ENCODE peak calls at places on chromosomes 2 and 18, in seven cellular contexts. J, I, Y, N, G, V and F are unnamed samples.

GRCh38 chr18:60067426-60068210 is 167.8 kb downstream of the PMAIP1 start:
- DNase-seq in J (peak; percentile 69), I (peak; percentile 27), Y (no peak), N (peak; percentile 65), G (no peak), V (no peak), F (no peak)

GRCh38 chr2:149924549-149925213 is 337.1 kb upstream of the MMADHC start:
- DNase-seq in J (no peak), I (no peak), Y (peak; percentile 43), N (no peak), G (no peak), V (no peak), F (no peak)

GRCh38 chr18:22637787-22638186 is 220.1 kb upstream of the CTAGE1 start:
- DNase-seq in J (no peak), I (peak; percentile 50), Y (peak; percentile 89), N (no peak), G (no peak), V (no peak), F (peak; percentile 57)

GRCh38 chr18:70181015-70181414 is 24.5 kb downstream of the RTTN start:
- DNase-seq in J (no peak), I (peak; percentile 72), Y (peak; percentile 80), N (peak; percentile 92), G (no peak), V (no peak), F (peak; percentile 92)

GRCh38 chr2:70898363-70899240 is 37.1 kb upstream of the ATP6V1B1 start:
- DNase-seq in J (no peak), I (no peak), Y (no peak), N (no peak), G (peak; percentile 67), V (peak; percentile 60), F (no peak)

GRCh38 chr2:69642709-69643601 is 584 bp downstream of the AAK1 start:
- DNase-seq in J (peak; percentile 50), I (peak; percentile 89), Y (peak; percentile 85), N (peak; percentile 82), G (peak; percentile 53), V (peak; percentile 66), F (peak; percentile 52)

GRCh38 chr18:11751305-11752115 is 62.4 kb downstream of the GNAL start:
- DNase-seq in J (no peak), I (no peak), Y (no peak), N (peak; percentile 74), G (peak; percentile 72), V (peak; percentile 78), F (no peak)

GRCh38 chr2:45119855-45120254 is 110.6 kb upstream of the SIX2 start:
- DNase-seq in J (no peak), I (peak; percentile 58), Y (peak; percentile 85), N (peak; percentile 50), G (no peak), V (no peak), F (peak; percentile 8)

GRCh38 chr2:198165289-198165688 is 360.9 kb downstream of the PLCL1 start:
- DNase-seq in J (no peak), I (no peak), Y (no peak), N (no peak), G (no peak), V (no peak), F (no peak)

GRCh38 chr2:200430017-200430416 is 79.9 kb downstream of the KCTD18 start:
- DNase-seq in J (no peak), I (no peak), Y (no peak), N (no peak), G (no peak), V (no peak), F (no peak)

GRCh38 chr2:109450574-109451265 is 163.0 kb downstream of the SEPTIN10 start:
- DNase-seq in J (no peak), I (no peak), Y (no peak), N (no peak), G (no peak), V (no peak), F (no peak)

GRCh38 chr2:223758131-223758840 is 79.1 kb downstream of the AP1S3 start:
- DNase-seq in J (no peak), I (no peak), Y (no peak), N (no peak), G (no peak), V (no peak), F (no peak)

GRCh38 chr2:128326296-128326790 is 7.7 kb upstream of the HS6ST1 start:
- DNase-seq in J (no peak), I (no peak), Y (no peak), N (no peak), G (no peak), V (no peak), F (peak; percentile 63)

GRCh38 chr18:908631-909621 is 4.3 kb downstream of the ADCYAP1 start:
- DNase-seq in J (no peak), I (peak; percentile 25), Y (no peak), N (peak; percentile 40), G (peak; percentile 36), V (no peak), F (no peak)

GRCh38 chr2:888211-888801 is 62.3 kb upstream of the SNTG2 start:
- DNase-seq in J (no peak), I (no peak), Y (no peak), N (no peak), G (peak; percentile 17), V (no peak), F (no peak)

GRCh38 chr2:195533771-195534642 is 123.0 kb upstream of the SLC39A10 start:
- DNase-seq in J (no peak), I (peak; percentile 79), Y (peak; percentile 94), N (peak; percentile 51), G (no peak), V (no peak), F (no peak)

GRCh38 chr2:144358979-144359541 is 160.9 kb downstream of the ZEB2 start:
- DNase-seq in J (no peak), I (peak; percentile 87), Y (peak; percentile 71), N (no peak), G (no peak), V (no peak), F (peak; percentile 21)

GRCh38 chr2:233164117-233164516 is 87.4 kb upstream of the ATG16L1 start:
- DNase-seq in J (no peak), I (no peak), Y (no peak), N (no peak), G (no peak), V (no peak), F (no peak)

GRCh38 chr2:78418041-78418440 is 607.5 kb upstream of the REG3G start:
- DNase-seq in J (no peak), I (peak; percentile 85), Y (no peak), N (no peak), G (no peak), V (no peak), F (no peak)

GRCh38 chr2:239049421-239050251 is 201.8 kb downstream of the TWIST2 start:
- DNase-seq in J (no peak), I (no peak), Y (peak; percentile 63), N (no peak), G (no peak), V (no peak), F (no peak)

GRCh38 chr2:157822533-157822932 is 53.6 kb downstream of the ACVR1 start:
- DNase-seq in J (no peak), I (no peak), Y (no peak), N (no peak), G (no peak), V (no peak), F (no peak)
- H3K23ac ChIP-seq in J (no peak overlapping the region), I (no peak overlapping the region), Y (no peak overlapping the region), N (no peak overlapping the region), G (no peak overlapping the region), V (no peak overlapping the region), F (no peak overlapping the region)

GRCh38 chr2:146388757-146389156 is 1456.1 kb upstream of the ACVR2A start:
- DNase-seq in J (no peak), I (peak; percentile 18), Y (no peak), N (no peak), G (no peak), V (no peak), F (no peak)

GRCh38 chr2:146385031-146385430 is 1459.8 kb upstream of the ACVR2A start:
- DNase-seq in J (no peak), I (no peak), Y (no peak), N (no peak), G (no peak), V (no peak), F (no peak)
- H3K23ac ChIP-seq in J (no peak overlapping the region), I (no peak overlapping the region), Y (no peak overlapping the region), N (no peak overlapping the region), G (no peak overlapping the region), V (no peak overlapping the region), F (no peak overlapping the region)

DNA sequence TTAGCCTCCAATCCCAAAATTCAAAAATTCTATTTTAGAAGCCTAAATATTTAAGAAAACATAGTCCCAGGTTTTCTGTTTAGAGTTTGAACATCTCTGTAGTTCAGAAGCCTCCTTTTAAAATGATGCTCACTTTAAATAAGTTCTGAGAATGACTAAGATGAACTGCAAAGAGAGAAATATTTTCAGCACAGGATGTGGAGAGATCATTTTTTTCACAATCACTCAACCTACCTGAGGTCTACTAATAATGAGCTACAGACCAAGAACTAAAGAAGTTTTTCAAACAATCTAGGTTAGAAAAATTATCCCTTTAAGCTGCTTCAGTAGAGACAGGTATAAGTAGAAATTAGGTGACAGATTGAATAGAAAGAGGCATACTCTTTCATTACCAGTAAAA is 185.1 kb upstream of the CYP26B1 start:
- DNase-seq in J (no peak), I (no peak), Y (no peak), N (no peak), G (no peak), V (no peak), F (no peak)
- H3K23ac ChIP-seq in J (no peak overlapping the region), I (no peak overlapping the region), Y (no peak overlapping the region), N (no peak overlapping the region), G (no peak overlapping the region), V (no peak overlapping the region), F (no peak overlapping the region)

GRCh38 chr2:74619651-74620297 is 28.4 kb downstream of the M1AP start:
- DNase-seq in J (no peak), I (no peak), Y (no peak), N (no peak), G (no peak), V (no peak), F (no peak)
- H3K23ac ChIP-seq in J (no peak overlapping the region), I (no peak overlapping the region), Y (no peak overlapping the region), N (no peak overlapping the region), G (no peak overlapping the region), V (no peak overlapping the region), F (no peak overlapping the region)

DNA sequence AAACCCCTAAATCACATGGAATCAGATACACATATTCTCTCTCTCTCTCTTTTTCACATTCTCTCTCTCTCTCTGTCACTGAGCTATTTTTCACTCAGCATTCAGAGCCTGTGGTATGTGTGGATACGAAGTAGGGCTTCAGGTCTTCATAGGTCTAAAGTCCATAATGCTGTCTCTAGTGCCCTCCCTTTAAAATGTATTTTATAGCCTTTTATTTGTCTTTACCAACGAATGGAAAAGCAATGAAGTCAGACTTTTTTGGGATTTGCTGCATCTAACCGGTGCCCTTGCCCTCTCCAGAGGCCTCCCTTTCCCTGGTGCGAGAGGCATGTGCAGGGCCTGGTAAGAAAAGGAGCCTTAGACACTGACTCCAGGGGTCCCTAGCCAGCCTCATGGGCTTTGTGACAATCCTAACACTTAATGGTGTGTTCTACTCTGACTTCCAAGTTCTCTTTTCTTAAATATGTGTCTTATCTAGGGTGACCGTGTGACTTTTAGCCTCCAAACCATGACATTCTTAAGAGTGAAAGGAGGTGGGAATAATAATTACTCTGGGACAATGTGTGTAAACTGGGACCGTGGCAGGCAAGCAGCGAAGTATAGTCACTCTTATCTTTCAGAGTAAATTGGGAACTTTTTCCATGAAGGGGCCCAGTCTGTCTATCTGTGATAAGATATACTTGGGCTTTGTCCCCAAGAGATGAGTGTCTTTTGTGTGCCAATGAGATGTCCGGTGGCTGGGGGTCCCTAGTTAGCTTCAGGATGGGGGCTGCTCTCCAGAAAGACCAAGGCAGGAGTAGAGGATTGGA is 101.1 kb downstream of the B3GNT2 start:
- DNase-seq in J (no peak), I (no peak), Y (no peak), N (peak; percentile 69), G (no peak), V (no peak), F (no peak)
- H3K23ac ChIP-seq in J (no peak overlapping the region), I (no peak overlapping the region), Y (no peak overlapping the region), N (no peak overlapping the region), G (no peak overlapping the region), V (no peak overlapping the region), F (no peak overlapping the region)

GRCh38 chr2:104068665-104069064 is 785.2 kb upstream of the POU3F3 start:
- DNase-seq in J (no peak), I (no peak), Y (no peak), N (no peak), G (no peak), V (no peak), F (no peak)
- H3K23ac ChIP-seq in J (no peak overlapping the region), I (no peak overlapping the region), Y (no peak overlapping the region), N (no peak overlapping the region), G (no peak overlapping the region), V (no peak overlapping the region), F (no peak overlapping the region)